ENCODE peak calls at places on chromosomes 1 and 21, in five cellular contexts. One of them, this sample, is unnamed.

GRCh38 chr1:119713039-119713537 is 1.4 kb downstream of the PHGDH start:
- DNase-seq in CD8-positive, alpha-beta T cell: no peak
- DNase-seq in hepatocyte: peak
- DNase-seq in Peyer's patch: no peak
- DNase-seq in neural crest cell: peak
- DNase-seq in this sample: no peak

GRCh38 chr1:4741876-4742423 is 87.5 kb downstream of the AJAP1 start:
- DNase-seq in hepatocyte: no peak
- DNase-seq in CD8-positive, alpha-beta T cell: no peak
- DNase-seq in Peyer's patch: no peak
- DNase-seq in neural crest cell: no peak
- DNase-seq in this sample: no peak

GRCh38 chr1:30378991-30379581 is 344.3 kb downstream of the MATN1 start:
- DNase-seq in CD8-positive, alpha-beta T cell: peak
- DNase-seq in neural crest cell: peak
- DNase-seq in hepatocyte: peak
- DNase-seq in Peyer's patch: no peak
- DNase-seq in this sample: no peak

GRCh38 chr1:208691012-208691411 is 446.8 kb upstream of the PLXNA2 start:
- DNase-seq in Peyer's patch: no peak
- DNase-seq in CD8-positive, alpha-beta T cell: no peak
- DNase-seq in hepatocyte: no peak
- DNase-seq in neural crest cell: no peak
- DNase-seq in this sample: no peak

GRCh38 chr1:187203257-187203656 is 374.5 kb downstream of the PLA2G4A start:
- DNase-seq in CD8-positive, alpha-beta T cell: no peak
- DNase-seq in Peyer's patch: no peak
- DNase-seq in hepatocyte: no peak
- DNase-seq in neural crest cell: no peak
- DNase-seq in this sample: no peak

GRCh38 chr1:110816945-110817344 is 56.0 kb upstream of the CD53 start:
- DNase-seq in hepatocyte: no peak
- DNase-seq in neural crest cell: no peak
- DNase-seq in CD8-positive, alpha-beta T cell: no peak
- DNase-seq in Peyer's patch: no peak
- DNase-seq in this sample: no peak

GRCh38 chr1:218377143-218377660 is 32.1 kb downstream of the TGFB2 start:
- DNase-seq in hepatocyte: no peak
- DNase-seq in neural crest cell: no peak
- DNase-seq in Peyer's patch: no peak
- DNase-seq in CD8-positive, alpha-beta T cell: peak
- DNase-seq in this sample: no peak

GRCh38 chr1:113981962-113982931 is 3.0 kb downstream of the OLFML3 start:
- DNase-seq in CD8-positive, alpha-beta T cell: no peak
- DNase-seq in hepatocyte: peak
- DNase-seq in Peyer's patch: peak
- DNase-seq in neural crest cell: no peak
- DNase-seq in this sample: no peak

GRCh38 chr1:198809247-198809646 is 170.4 kb downstream of the PTPRC start:
- DNase-seq in hepatocyte: no peak
- DNase-seq in Peyer's patch: no peak
- DNase-seq in neural crest cell: no peak
- DNase-seq in CD8-positive, alpha-beta T cell: no peak
- DNase-seq in this sample: no peak

GRCh38 chr1:230966358-230966873 is 12.2 kb downstream of the TTC13 start:
- DNase-seq in hepatocyte: no peak
- DNase-seq in CD8-positive, alpha-beta T cell: no peak
- DNase-seq in Peyer's patch: no peak
- DNase-seq in neural crest cell: no peak
- DNase-seq in this sample: no peak

GRCh38 chr1:235860829-235861228 is 5.9 kb downstream of the LYST start:
- DNase-seq in neural crest cell: no peak
- DNase-seq in Peyer's patch: no peak
- DNase-seq in CD8-positive, alpha-beta T cell: no peak
- DNase-seq in hepatocyte: no peak
- DNase-seq in this sample: no peak

GRCh38 chr1:18234790-18235242 is 127.2 kb downstream of the IGSF21 start:
- DNase-seq in CD8-positive, alpha-beta T cell: no peak
- DNase-seq in hepatocyte: peak
- DNase-seq in Peyer's patch: no peak
- DNase-seq in neural crest cell: peak
- DNase-seq in this sample: no peak

GRCh38 chr1:19651141-19651737 is 7.1 kb downstream of the NBL1 start:
- DNase-seq in neural crest cell: peak
- DNase-seq in hepatocyte: peak
- DNase-seq in Peyer's patch: peak
- DNase-seq in CD8-positive, alpha-beta T cell: peak
- DNase-seq in this sample: no peak

GRCh38 chr1:33903210-33903589 is 39.3 kb downstream of the HMGB4 start:
- DNase-seq in CD8-positive, alpha-beta T cell: no peak
- DNase-seq in Peyer's patch: no peak
- DNase-seq in hepatocyte: peak
- DNase-seq in neural crest cell: no peak
- DNase-seq in this sample: no peak

GRCh38 chr21:25385912-25386474 is 221.3 kb downstream of the MRPL39 start:
- DNase-seq in neural crest cell: no peak
- DNase-seq in CD8-positive, alpha-beta T cell: no peak
- DNase-seq in hepatocyte: peak
- DNase-seq in Peyer's patch: no peak
- DNase-seq in this sample: no peak

GRCh38 chr1:84350550-84350949 is 47.7 kb upstream of the DNASE2B start:
- DNase-seq in hepatocyte: no peak
- DNase-seq in Peyer's patch: no peak
- DNase-seq in CD8-positive, alpha-beta T cell: no peak
- DNase-seq in neural crest cell: no peak
- DNase-seq in this sample: no peak

GRCh38 chr1:37234941-37235418 is 200.7 kb upstream of the GRIK3 start:
- DNase-seq in Peyer's patch: no peak
- DNase-seq in CD8-positive, alpha-beta T cell: no peak
- DNase-seq in hepatocyte: no peak
- DNase-seq in neural crest cell: no peak
- DNase-seq in this sample: no peak

GRCh38 chr1:11650331-11650991 is 3.8 kb downstream of the FBXO2 start:
- DNase-seq in neural crest cell: peak
- DNase-seq in CD8-positive, alpha-beta T cell: peak
- DNase-seq in Peyer's patch: peak
- DNase-seq in hepatocyte: peak
- DNase-seq in this sample: peak

GRCh38 chr1:192914696-192915095 is 105.9 kb downstream of the RGS2 start:
- DNase-seq in Peyer's patch: no peak
- DNase-seq in neural crest cell: no peak
- DNase-seq in hepatocyte: no peak
- DNase-seq in CD8-positive, alpha-beta T cell: no peak
- DNase-seq in this sample: no peak

DNA sequence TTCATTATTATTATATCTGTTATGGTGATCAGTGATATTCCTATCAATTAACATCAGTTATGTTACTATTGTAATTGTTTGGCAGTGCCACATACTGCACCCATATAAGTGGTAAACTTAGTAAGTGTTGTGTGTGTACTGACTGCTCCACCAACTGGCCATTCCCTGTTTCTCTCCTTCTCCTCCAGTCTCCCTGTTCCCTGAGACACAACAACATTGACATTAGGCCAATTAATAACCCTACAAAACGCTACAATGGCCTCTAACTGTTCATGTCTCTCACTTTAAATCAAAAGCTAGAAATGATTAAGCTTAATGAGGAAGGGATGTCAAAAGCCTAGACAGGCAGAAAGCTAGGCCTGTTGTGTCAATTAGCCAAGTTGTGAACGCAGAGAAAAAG is 6.6 kb upstream of the THRAP3 start:
- DNase-seq in Peyer's patch: no peak
- DNase-seq in CD8-positive, alpha-beta T cell: no peak
- DNase-seq in hepatocyte: no peak
- DNase-seq in neural crest cell: no peak
- DNase-seq in this sample: no peak
- TF ChIP-seq CTCF in Peyer's patch: no peak
- TF ChIP-seq CTCF in CD8-positive, alpha-beta T cell: no peak
- TF ChIP-seq CTCF in hepatocyte: peak
- TF ChIP-seq CTCF in neural crest cell: no peak
- TF ChIP-seq CTCF in this sample: no peak

GRCh38 chr1:202007703-202008489 is 2.5 kb upstream of the ELF3 start:
- DNase-seq in CD8-positive, alpha-beta T cell: no peak
- DNase-seq in hepatocyte: peak
- DNase-seq in neural crest cell: no peak
- DNase-seq in Peyer's patch: peak
- DNase-seq in this sample: no peak

GRCh38 chr1:202007279-202007678 is 3.1 kb upstream of the ELF3 start:
- DNase-seq in CD8-positive, alpha-beta T cell: no peak
- DNase-seq in Peyer's patch: peak
- DNase-seq in neural crest cell: no peak
- DNase-seq in hepatocyte: no peak
- DNase-seq in this sample: no peak

GRCh38 chr1:202004711-202005110 is 5.7 kb upstream of the ELF3 start:
- DNase-seq in Peyer's patch: no peak
- DNase-seq in neural crest cell: no peak
- DNase-seq in CD8-positive, alpha-beta T cell: no peak
- DNase-seq in hepatocyte: no peak
- DNase-seq in this sample: no peak

GRCh38 chr1:202002447-202002846 is 7.9 kb upstream of the ELF3 start:
- DNase-seq in Peyer's patch: no peak
- DNase-seq in CD8-positive, alpha-beta T cell: no peak
- DNase-seq in neural crest cell: no peak
- DNase-seq in hepatocyte: no peak
- DNase-seq in this sample: no peak

DNA sequence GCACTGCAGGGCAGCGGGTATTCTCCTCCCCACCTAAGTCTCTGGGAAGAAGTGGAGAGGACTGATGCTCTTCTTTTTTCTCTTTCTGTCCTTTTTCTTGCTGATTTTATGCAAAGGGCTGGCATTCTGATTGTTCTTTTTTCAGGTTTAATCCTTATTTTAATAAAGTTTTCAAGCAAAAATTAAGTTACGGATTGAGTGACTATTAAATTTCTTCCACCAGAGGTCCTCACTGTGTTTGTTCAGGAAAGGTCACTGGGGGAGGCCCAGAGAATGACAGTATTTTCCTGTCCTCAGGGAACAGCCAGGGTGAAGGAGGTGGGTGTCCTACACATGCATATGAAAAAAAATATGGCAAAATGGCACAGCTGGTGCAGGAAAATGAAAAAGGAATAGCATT is 4.4 kb upstream of the ELF3 start:
- DNase-seq in hepatocyte: no peak
- DNase-seq in Peyer's patch: no peak
- DNase-seq in neural crest cell: no peak
- DNase-seq in CD8-positive, alpha-beta T cell: no peak
- DNase-seq in this sample: no peak
- TF ChIP-seq CTCF in hepatocyte: peak
- TF ChIP-seq CTCF in Peyer's patch: no peak
- TF ChIP-seq CTCF in neural crest cell: peak
- TF ChIP-seq CTCF in CD8-positive, alpha-beta T cell: no peak
- TF ChIP-seq CTCF in this sample: no peak

GRCh38 chr1:246343937-246344336 is 163.1 kb downstream of the SMYD3 start:
- DNase-seq in Peyer's patch: no peak
- DNase-seq in hepatocyte: no peak
- DNase-seq in neural crest cell: no peak
- DNase-seq in CD8-positive, alpha-beta T cell: no peak
- DNase-seq in this sample: no peak

GRCh38 chr1:246338098-246338497 is 169.0 kb downstream of the SMYD3 start:
- DNase-seq in neural crest cell: no peak
- DNase-seq in Peyer's patch: no peak
- DNase-seq in CD8-positive, alpha-beta T cell: no peak
- DNase-seq in hepatocyte: no peak
- DNase-seq in this sample: no peak

GRCh38 chr1:246338546-246338945 is 168.5 kb downstream of the SMYD3 start:
- DNase-seq in Peyer's patch: no peak
- DNase-seq in CD8-positive, alpha-beta T cell: no peak
- DNase-seq in neural crest cell: no peak
- DNase-seq in hepatocyte: no peak
- DNase-seq in this sample: no peak

DNA sequence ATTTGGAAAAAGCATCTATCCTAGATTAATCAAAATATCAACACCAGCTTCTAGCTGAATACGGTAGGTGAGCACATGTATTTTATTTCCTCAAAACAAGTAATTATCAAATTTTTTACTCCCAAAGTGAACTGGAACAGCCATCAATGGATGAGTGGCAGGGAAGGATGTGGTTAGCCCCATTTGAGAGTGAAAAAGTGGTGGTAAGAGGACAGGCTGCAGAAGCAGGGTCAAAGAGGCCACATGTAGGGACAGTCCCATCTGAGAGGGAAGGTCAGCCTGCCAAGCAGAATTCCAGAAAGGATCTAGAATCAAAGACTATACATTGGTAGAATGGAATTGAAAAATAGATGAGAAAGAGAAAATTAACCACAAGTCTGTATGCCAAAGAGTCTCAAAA is 163.8 kb downstream of the SMYD3 start:
- DNase-seq in Peyer's patch: no peak
- DNase-seq in CD8-positive, alpha-beta T cell: no peak
- DNase-seq in hepatocyte: no peak
- DNase-seq in neural crest cell: no peak
- DNase-seq in this sample: no peak
- TF ChIP-seq CTCF in Peyer's patch: no peak
- TF ChIP-seq CTCF in CD8-positive, alpha-beta T cell: no peak
- TF ChIP-seq CTCF in hepatocyte: no peak
- TF ChIP-seq CTCF in neural crest cell: no peak
- TF ChIP-seq CTCF in this sample: no peak

GRCh38 chr1:197470330-197470729 is 202.3 kb downstream of the CRB1 start:
- DNase-seq in Peyer's patch: no peak
- DNase-seq in hepatocyte: no peak
- DNase-seq in neural crest cell: no peak
- DNase-seq in CD8-positive, alpha-beta T cell: no peak
- DNase-seq in this sample: no peak

GRCh38 chr1:197469620-197470210 is 201.7 kb downstream of the CRB1 start:
- DNase-seq in hepatocyte: no peak
- DNase-seq in Peyer's patch: no peak
- DNase-seq in CD8-positive, alpha-beta T cell: no peak
- DNase-seq in neural crest cell: no peak
- DNase-seq in this sample: no peak

GRCh38 chr1:197468581-197469175 is 200.6 kb downstream of the CRB1 start:
- DNase-seq in hepatocyte: no peak
- DNase-seq in neural crest cell: no peak
- DNase-seq in CD8-positive, alpha-beta T cell: no peak
- DNase-seq in Peyer's patch: no peak
- DNase-seq in this sample: no peak

GRCh38 chr1:197467881-197468280 is 199.8 kb downstream of the CRB1 start:
- DNase-seq in hepatocyte: no peak
- DNase-seq in Peyer's patch: no peak
- DNase-seq in CD8-positive, alpha-beta T cell: no peak
- DNase-seq in neural crest cell: no peak
- DNase-seq in this sample: no peak

DNA sequence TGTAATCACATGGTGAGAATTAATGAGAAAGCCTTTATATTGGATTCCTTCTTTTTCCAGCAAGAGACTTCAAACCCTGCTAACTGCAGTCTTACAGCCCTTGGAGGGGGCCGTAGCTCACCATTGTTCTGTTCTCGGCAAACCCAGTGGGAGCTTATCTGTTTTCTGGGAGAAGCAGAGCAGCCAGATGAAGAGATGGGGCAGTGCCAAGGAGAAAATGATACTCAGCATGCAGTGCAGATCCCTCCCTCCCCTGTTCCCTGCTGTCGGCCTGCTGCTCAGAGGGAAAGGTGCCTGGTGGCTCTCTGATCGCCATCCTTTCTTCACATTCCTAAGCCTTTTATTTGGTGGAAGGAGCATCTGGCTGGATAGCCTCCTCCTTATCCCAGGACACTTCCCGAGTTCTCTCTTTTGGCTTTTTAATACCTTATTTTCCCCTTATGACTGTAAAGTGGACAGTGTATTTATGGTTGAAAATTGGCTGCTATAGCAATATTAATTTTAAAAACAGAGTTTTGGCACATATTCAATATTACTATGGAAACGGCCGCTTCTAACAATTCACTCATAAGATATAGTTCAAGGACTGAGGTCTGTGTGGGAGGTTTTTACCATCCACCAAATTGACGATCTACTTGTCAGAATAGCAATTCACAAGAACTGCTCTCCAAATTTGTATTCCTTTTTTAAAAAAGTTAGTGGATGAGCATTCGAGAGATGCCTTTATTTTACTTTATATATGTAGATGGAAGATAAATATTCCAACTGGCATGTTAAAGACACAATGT is 203.4 kb downstream of the CRB1 start:
- DNase-seq in Peyer's patch: no peak
- DNase-seq in hepatocyte: no peak
- DNase-seq in CD8-positive, alpha-beta T cell: no peak
- DNase-seq in neural crest cell: no peak
- DNase-seq in this sample: no peak
- TF ChIP-seq CTCF in Peyer's patch: no peak
- TF ChIP-seq CTCF in hepatocyte: no peak
- TF ChIP-seq CTCF in CD8-positive, alpha-beta T cell: no peak
- TF ChIP-seq CTCF in neural crest cell: no peak
- TF ChIP-seq CTCF in this sample: no peak

This sample was measured in natural killer cell.